ENCODE peak calls at places on chromosomes 1 and 21, in eight cellular contexts. One of them, this sample, is unnamed.

GRCh38 chr1:184513421-184513820 is 126.6 kb downstream of the C1orf21 start:
- DNase-seq in activated T-cell treated with anti-CD3 and anti-CD28 coated beads for 1 hour: no peak
- DNase-seq in WTC11: no peak
- DNase-seq in ELR: no peak
- DNase-seq in CD8-positive, alpha-beta T cell: no peak
- DNase-seq in CD8-positive, alpha-beta memory T cell: no peak
- DNase-seq in lower lobe of right lung: no peak
- DNase-seq in epithelial cell of esophagus: peak
- DNase-seq in this sample: peak

GRCh38 chr1:180947901-180948311 is 35.2 kb downstream of the KIAA1614 start:
- DNase-seq in activated T-cell treated with anti-CD3 and anti-CD28 coated beads for 1 hour: no peak
- DNase-seq in WTC11: no peak
- DNase-seq in ELR: no peak
- DNase-seq in CD8-positive, alpha-beta T cell: no peak
- DNase-seq in CD8-positive, alpha-beta memory T cell: no peak
- DNase-seq in lower lobe of right lung: no peak
- DNase-seq in epithelial cell of esophagus: no peak
- DNase-seq in this sample: no peak

GRCh38 chr1:246448373-246448772 is 58.7 kb downstream of the SMYD3 start:
- DNase-seq in activated T-cell treated with anti-CD3 and anti-CD28 coated beads for 1 hour: no peak
- DNase-seq in WTC11: no peak
- DNase-seq in ELR: no peak
- DNase-seq in CD8-positive, alpha-beta T cell: no peak
- DNase-seq in CD8-positive, alpha-beta memory T cell: no peak
- DNase-seq in lower lobe of right lung: no peak
- DNase-seq in epithelial cell of esophagus: peak
- DNase-seq in this sample: peak

GRCh38 chr1:158095737-158096335 is 84.9 kb upstream of the CD1D start:
- DNase-seq in activated T-cell treated with anti-CD3 and anti-CD28 coated beads for 1 hour: no peak
- DNase-seq in WTC11: peak
- DNase-seq in ELR: peak
- DNase-seq in CD8-positive, alpha-beta T cell: peak
- DNase-seq in CD8-positive, alpha-beta memory T cell: no peak
- DNase-seq in lower lobe of right lung: no peak
- DNase-seq in epithelial cell of esophagus: peak
- DNase-seq in this sample: no peak

GRCh38 chr1:65250826-65251225 is 58.5 kb upstream of the DNAJC6 start:
- DNase-seq in activated T-cell treated with anti-CD3 and anti-CD28 coated beads for 1 hour: no peak
- DNase-seq in WTC11: no peak
- DNase-seq in ELR: no peak
- DNase-seq in CD8-positive, alpha-beta T cell: no peak
- DNase-seq in CD8-positive, alpha-beta memory T cell: no peak
- DNase-seq in lower lobe of right lung: no peak
- DNase-seq in epithelial cell of esophagus: peak
- DNase-seq in this sample: no peak

GRCh38 chr1:204520834-204521709 is 4.9 kb downstream of the MDM4 start:
- DNase-seq in activated T-cell treated with anti-CD3 and anti-CD28 coated beads for 1 hour: peak
- DNase-seq in WTC11: no peak
- DNase-seq in ELR: peak
- DNase-seq in CD8-positive, alpha-beta T cell: peak
- DNase-seq in CD8-positive, alpha-beta memory T cell: peak
- DNase-seq in lower lobe of right lung: no peak
- DNase-seq in epithelial cell of esophagus: peak
- DNase-seq in this sample: no peak

GRCh38 chr21:15278279-15278678 is 213.5 kb upstream of the NRIP1 start:
- DNase-seq in activated T-cell treated with anti-CD3 and anti-CD28 coated beads for 1 hour: no peak
- DNase-seq in WTC11: no peak
- DNase-seq in ELR: no peak
- DNase-seq in CD8-positive, alpha-beta T cell: no peak
- DNase-seq in CD8-positive, alpha-beta memory T cell: no peak
- DNase-seq in lower lobe of right lung: no peak
- DNase-seq in epithelial cell of esophagus: no peak
- DNase-seq in this sample: peak

GRCh38 chr1:58754683-58755467 is 29.0 kb downstream of the JUN start:
- DNase-seq in activated T-cell treated with anti-CD3 and anti-CD28 coated beads for 1 hour: no peak
- DNase-seq in WTC11: no peak
- DNase-seq in ELR: no peak
- DNase-seq in CD8-positive, alpha-beta T cell: peak
- DNase-seq in CD8-positive, alpha-beta memory T cell: peak
- DNase-seq in lower lobe of right lung: no peak
- DNase-seq in epithelial cell of esophagus: no peak
- DNase-seq in this sample: no peak

GRCh38 chr1:180646547-180646946 is 14.7 kb downstream of the XPR1 start:
- DNase-seq in activated T-cell treated with anti-CD3 and anti-CD28 coated beads for 1 hour: no peak
- DNase-seq in WTC11: no peak
- DNase-seq in ELR: no peak
- DNase-seq in CD8-positive, alpha-beta T cell: no peak
- DNase-seq in CD8-positive, alpha-beta memory T cell: no peak
- DNase-seq in lower lobe of right lung: no peak
- DNase-seq in epithelial cell of esophagus: no peak
- DNase-seq in this sample: no peak

GRCh38 chr1:224368409-224368808 is 11.7 kb downstream of the CNIH4 start:
- DNase-seq in activated T-cell treated with anti-CD3 and anti-CD28 coated beads for 1 hour: no peak
- DNase-seq in WTC11: no peak
- DNase-seq in ELR: no peak
- DNase-seq in CD8-positive, alpha-beta T cell: no peak
- DNase-seq in CD8-positive, alpha-beta memory T cell: no peak
- DNase-seq in lower lobe of right lung: no peak
- DNase-seq in epithelial cell of esophagus: no peak
- DNase-seq in this sample: no peak

GRCh38 chr1:55040953-55041494 is 1.7 kb downstream of the PCSK9 start:
- DNase-seq in activated T-cell treated with anti-CD3 and anti-CD28 coated beads for 1 hour: no peak
- DNase-seq in WTC11: no peak
- DNase-seq in ELR: no peak
- DNase-seq in CD8-positive, alpha-beta T cell: no peak
- DNase-seq in CD8-positive, alpha-beta memory T cell: no peak
- DNase-seq in lower lobe of right lung: no peak
- DNase-seq in epithelial cell of esophagus: peak
- DNase-seq in this sample: no peak

GRCh38 chr1:223718850-223719249 is 6.5 kb downstream of the CAPN2 start:
- DNase-seq in activated T-cell treated with anti-CD3 and anti-CD28 coated beads for 1 hour: no peak
- DNase-seq in WTC11: peak
- DNase-seq in ELR: peak
- DNase-seq in CD8-positive, alpha-beta T cell: no peak
- DNase-seq in CD8-positive, alpha-beta memory T cell: no peak
- DNase-seq in lower lobe of right lung: no peak
- DNase-seq in epithelial cell of esophagus: peak
- DNase-seq in this sample: peak

GRCh38 chr1:208179303-208179702 is 64.9 kb downstream of the PLXNA2 start:
- DNase-seq in activated T-cell treated with anti-CD3 and anti-CD28 coated beads for 1 hour: no peak
- DNase-seq in WTC11: no peak
- DNase-seq in ELR: no peak
- DNase-seq in CD8-positive, alpha-beta T cell: no peak
- DNase-seq in CD8-positive, alpha-beta memory T cell: no peak
- DNase-seq in lower lobe of right lung: peak
- DNase-seq in epithelial cell of esophagus: no peak
- DNase-seq in this sample: peak